ENCODE peak calls at places on chromosome 1, in seven cellular contexts. X is HAP-1, J is endodermal cell, B is tibial nerve, O is SJSA1, I is cardiac muscle cell, H is heart left ventricle. Q is an unnamed sample. For H3K9me3 and H3K36me3, the result is how much of the 10 kb centered on the place peaks cover.

GRCh38 chr1:203328714-203329122 is 22.2 kb downstream of the FMOD start:
- DNase-seq in B (no peak), O (no peak), H (no peak), X (peak), I (no peak), J (peak), Q (no peak)

GRCh38 chr1:119702384-119702783 is 9.3 kb upstream of the PHGDH start:
- DNase-seq in X (no peak), J (no peak), I (peak), H (no peak), O (no peak), B (no peak), Q (peak)

GRCh38 chr1:68338107-68338506 is 105.8 kb upstream of the WLS start:
- DNase-seq in O (no peak), B (no peak), J (no peak), X (no peak), I (no peak), H (no peak), Q (no peak)

GRCh38 chr1:19347538-19348177 is 35.5 kb downstream of the SLC66A1 start:
- DNase-seq in B (no peak), I (no peak), H (no peak), J (no peak), O (no peak), X (no peak), Q (no peak)

GRCh38 chr1:152811050-152811449 is 721 bp upstream of the LCE1B start:
- DNase-seq in I (no peak), B (no peak), O (no peak), H (no peak), X (no peak), J (no peak), Q (no peak)

GRCh38 chr1:28392027-28392652 is 22.6 kb downstream of the PHACTR4 start:
- DNase-seq in J (no peak), I (peak), B (no peak), H (no peak), O (peak), X (no peak), Q (peak)

GRCh38 chr1:192763756-192764155 is 45.1 kb upstream of the RGS2 start:
- DNase-seq in I (peak), J (no peak), B (no peak), X (no peak), O (no peak), H (no peak), Q (no peak)

GRCh38 chr1:162062542-162063015 is 6.9 kb upstream of the NOS1AP start:
- DNase-seq in B (no peak), H (peak), X (no peak), J (no peak), I (peak), O (no peak), Q (peak)

GRCh38 chr1:153217212-153217611 is at the start of gene PRR9:
- DNase-seq in J (no peak), I (peak), O (no peak), H (no peak), B (no peak), X (no peak), Q (no peak)

GRCh38 chr1:232108598-232108997 is 482.0 kb downstream of the DISC1 start:
- DNase-seq in X (no peak), O (no peak), J (no peak), I (no peak), B (no peak), H (no peak), Q (no peak)

GRCh38 chr1:202438393-202439174 is 90.1 kb downstream of the PPP1R12B start:
- DNase-seq in J (no peak), O (no peak), I (no peak), H (no peak), B (no peak), X (no peak), Q (no peak)

GRCh38 chr1:87763498-87763897 is 434.8 kb downstream of the LMO4 start:
- DNase-seq in X (no peak), O (no peak), I (no peak), H (no peak), J (no peak), B (no peak), Q (no peak)

GRCh38 chr1:45304311-45305081 is 22.2 kb upstream of the HPDL start:
- DNase-seq in X (no peak), I (peak), J (no peak), O (no peak), B (no peak), H (peak), Q (no peak)

GRCh38 chr1:168301664-168302320 is 21.1 kb downstream of the TBX19 start:
- DNase-seq in I (peak), X (peak), B (no peak), J (no peak), O (peak), H (no peak), Q (peak)

GRCh38 chr1:167984886-167985489 is 48.1 kb upstream of the MPC2 start:
- DNase-seq in B (no peak), J (no peak), I (no peak), X (no peak), O (no peak), H (no peak), Q (no peak)

GRCh38 chr1:105664495-105664894 is 1392.0 kb upstream of the PRMT6 start:
- DNase-seq in H (no peak), J (no peak), O (no peak), B (no peak), I (no peak), X (no peak), Q (no peak)

GRCh38 chr1:33653226-33653625 is 180.8 kb downstream of the ZSCAN20 start:
- DNase-seq in J (no peak), O (no peak), X (no peak), I (no peak), H (peak), B (no peak), Q (no peak)

GRCh38 chr1:243287652-243288051 is 31.8 kb downstream of the SDCCAG8 start:
- DNase-seq in J (no peak), H (no peak), B (no peak), O (peak), X (no peak), I (peak), Q (peak)

GRCh38 chr1:36528361-36529349 is 45.9 kb upstream of the CSF3R start:
- DNase-seq in B (no peak), J (peak), X (no peak), I (no peak), O (no peak), H (no peak), Q (no peak)

GRCh38 chr1:200890818-200891773 is 3.6 kb upstream of the INAVA start:
- DNase-seq in J (peak), B (no peak), X (no peak), I (peak), H (no peak), O (peak), Q (peak)

GRCh38 chr1:24551910-24552571 is 3.8 kb upstream of the NCMAP start:
- DNase-seq in O (no peak), B (no peak), X (peak), J (peak), I (peak), H (no peak), Q (no peak)

GRCh38 chr1:226109829-226110248 is 47.3 kb downstream of the H3-3A start:
- DNase-seq in B (peak), X (peak), O (peak), I (peak), J (peak), H (peak), Q (peak)

GRCh38 chr1:2606004-2606805 is 19.6 kb downstream of the PRXL2B start:
- DNase-seq in X (no peak), I (no peak), J (peak), O (no peak), B (no peak), H (peak), Q (no peak)

GRCh38 chr1:109876617-109877319 is 33.9 kb upstream of the CSF1 start:
- DNase-seq in O (no peak), X (no peak), I (peak), B (no peak), H (no peak), J (peak), Q (peak)

GRCh38 chr1:14810631-14811325 is 212.3 kb downstream of the KAZN start:
- DNase-seq in I (no peak), H (no peak), J (no peak), X (no peak), B (no peak), O (peak), Q (no peak)

GRCh38 chr1:40958210-40958609 is 21.3 kb upstream of the CTPS1 start:
- DNase-seq in I (no peak), J (no peak), H (no peak), O (no peak), X (no peak), B (no peak), Q (no peak)

GRCh38 chr1:75079535-75080290 is 54.5 kb upstream of the LHX8 start:
- DNase-seq in B (no peak), H (no peak), X (no peak), I (no peak), J (no peak), O (peak), Q (no peak)

GRCh38 chr1:170692866-170693575 is 29.1 kb downstream of the PRRX1 start:
- DNase-seq in B (no peak), I (peak), X (no peak), O (no peak), H (no peak), J (no peak), Q (no peak)

GRCh38 chr1:17892851-17893250 is 137.7 kb downstream of the ACTL8 start:
- DNase-seq in J (peak), H (no peak), O (no peak), I (no peak), X (no peak), B (no peak), Q (no peak)

GRCh38 chr1:52032124-52032784 is 1.4 kb downstream of the KTI12 start:
- DNase-seq in O (peak), I (no peak), B (no peak), X (no peak), J (no peak), H (no peak), Q (no peak)

GRCh38 chr1:152906023-152906565 is 2.3 kb upstream of the IVL start:
- DNase-seq in I (no peak), J (no peak), O (peak), X (no peak), B (no peak), H (no peak), Q (peak)

GRCh38 chr1:63321061-63321787 is 1.1 kb upstream of the FOXD3 start:
- DNase-seq in H (no peak), X (no peak), O (no peak), B (no peak), I (no peak), J (peak), Q (no peak)

GRCh38 chr1:64826991-64827390 is 82.1 kb downstream of the RAVER2 start:
- DNase-seq in O (peak), B (no peak), I (no peak), H (no peak), J (no peak), X (no peak), Q (no peak)

GRCh38 chr1:248702714-248703113 is at the start of gene OR14I1:
- DNase-seq in B (no peak), O (no peak), X (no peak), H (no peak), I (no peak), J (no peak), Q (no peak)
- H3K9me3 ChIP-seq in B (under half), O (under half), X (under half), H (under half), I (under half), J (half or more), Q (under half)

GRCh38 chr1:220370041-220370700 is 97.9 kb upstream of the RAB3GAP2 start:
- DNase-seq in I (peak), H (no peak), X (peak), B (no peak), J (peak), O (no peak), Q (peak)
- H3K4me3 ChIP-seq in I (no peak), H (no peak), X (no peak), B (no peak), J (no peak), O (no peak), Q (no peak)

GRCh38 chr1:223344491-223344890 is 19.5 kb downstream of the SUSD4 start:
- DNase-seq in X (no peak), B (no peak), J (no peak), I (peak), H (no peak), O (no peak), Q (no peak)

GRCh38 chr1:223347583-223347982 is 16.4 kb downstream of the SUSD4 start:
- DNase-seq in J (no peak), H (no peak), O (no peak), X (no peak), B (no peak), I (no peak), Q (no peak)

GRCh38 chr1:223346311-223346710 is 17.7 kb downstream of the SUSD4 start:
- DNase-seq in B (no peak), H (no peak), I (no peak), X (no peak), O (no peak), J (no peak), Q (no peak)

GRCh38 chr1:223343692-223344091 is 20.3 kb downstream of the SUSD4 start:
- DNase-seq in H (peak), I (peak), O (no peak), B (no peak), J (no peak), X (no peak), Q (no peak)

DNA sequence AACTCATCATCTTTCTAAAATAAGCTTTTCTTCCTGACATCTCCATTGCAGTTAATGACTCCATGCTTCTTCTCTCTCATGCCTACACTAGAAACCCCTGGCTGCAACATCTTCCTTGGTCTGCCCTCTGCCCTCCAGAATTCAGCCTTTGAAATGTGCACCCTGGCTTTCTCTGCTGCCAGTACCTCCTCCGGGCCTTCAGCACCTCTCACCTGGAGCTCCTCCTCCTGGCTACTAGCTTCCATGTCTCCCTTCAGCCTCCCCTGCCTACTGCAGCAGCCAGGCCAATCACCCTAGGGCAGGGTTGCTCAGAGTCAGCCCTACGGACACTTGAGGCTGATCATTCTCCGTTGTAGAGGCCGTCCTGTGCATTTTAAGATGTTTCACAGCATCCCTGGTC is 18.3 kb downstream of the SUSD4 start:
- DNase-seq in O (no peak), B (no peak), X (no peak), H (no peak), J (peak), I (no peak), Q (no peak)
- H3K36me3 ChIP-seq in O (under half), B (under half), X (under half), H (under half), J (under half), I (under half), Q (under half)

DNA sequence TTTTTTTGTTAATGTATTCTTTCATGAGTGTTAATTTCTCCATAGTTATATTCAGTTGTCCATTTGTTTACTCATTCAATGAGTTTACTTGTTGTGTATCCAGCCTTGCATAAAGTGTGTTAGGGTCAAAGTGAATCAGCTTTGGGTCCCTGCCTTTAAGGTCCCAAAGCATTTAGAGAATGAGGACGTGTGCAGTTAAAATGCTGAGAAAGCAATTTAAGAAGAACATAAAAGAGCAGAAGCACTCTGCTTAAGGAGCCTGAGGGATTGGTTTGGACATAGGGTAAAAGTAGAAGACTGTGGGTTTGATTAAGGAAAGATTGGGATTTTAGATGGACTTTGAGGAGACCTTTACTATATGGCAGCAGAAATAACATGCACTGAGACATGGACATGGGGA is 3.5 kb downstream of the OR14I1 start:
- DNase-seq in O (no peak), H (no peak), X (no peak), B (no peak), I (no peak), J (no peak), Q (no peak)
- H3K9me3 ChIP-seq in O (under half), H (under half), X (under half), B (under half), I (under half), J (half or more), Q (under half)

DNA sequence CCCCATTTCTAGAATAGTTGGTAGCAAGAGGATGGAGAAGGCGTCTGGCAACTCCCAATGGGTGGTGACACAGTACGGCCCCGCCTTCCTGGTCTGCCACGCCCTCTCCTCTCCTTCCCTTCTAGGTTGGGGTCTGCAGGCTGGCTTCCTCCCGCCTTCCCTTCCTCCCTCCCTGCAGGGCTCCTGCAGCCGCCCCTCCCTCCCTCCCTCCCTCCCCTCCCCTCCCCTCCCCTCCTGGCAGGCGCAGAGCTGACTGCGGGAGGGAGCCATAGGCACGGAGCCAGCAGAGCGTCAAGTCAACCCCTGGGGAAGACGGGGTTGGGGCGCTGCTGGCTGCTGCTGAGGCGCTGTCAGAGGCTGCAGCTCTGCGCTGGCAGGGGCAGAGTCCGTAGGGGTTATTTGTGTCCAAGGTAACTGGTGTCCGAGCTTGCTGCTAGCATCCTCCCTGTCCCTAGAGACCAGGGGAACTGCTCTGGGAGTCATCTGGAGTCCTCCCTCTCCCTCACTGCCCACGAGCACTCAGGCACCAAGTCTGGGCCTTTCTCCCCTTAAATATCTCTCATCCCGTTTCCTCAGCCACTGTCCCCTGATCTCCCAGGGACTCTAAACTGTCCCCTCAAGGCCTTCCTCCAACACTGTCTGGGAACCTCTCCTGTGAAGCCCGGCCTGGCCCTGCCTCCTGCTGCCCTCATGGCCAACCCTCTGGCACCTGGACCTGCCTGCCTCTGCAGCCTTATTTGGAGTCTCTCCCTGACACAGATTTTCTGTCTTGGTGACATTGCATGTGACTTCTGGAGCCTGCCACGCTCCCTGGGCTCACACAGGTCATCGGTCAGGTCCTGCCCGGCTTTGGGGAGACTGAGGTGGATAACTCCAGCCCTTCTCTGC is 57.4 kb upstream of the ACOT11 start:
- DNase-seq in J (peak), O (no peak), H (peak), I (peak), X (no peak), B (no peak), Q (no peak)
- H3K4me3 ChIP-seq in J (no peak), O (no peak), H (no peak), I (no peak), X (no peak), B (no peak), Q (no peak)

GRCh38 chr1:155812878-155813277 is 44.1 kb downstream of the GON4L start:
- DNase-seq in H (no peak), O (no peak), X (no peak), J (no peak), B (no peak), I (no peak), Q (no peak)
- H3K36me3 ChIP-seq in H (under half), O (half or more), X (under half), J (half or more), B (under half), I (under half), Q (half or more)

GRCh38 chr1:116879478-116880133 is 30.1 kb upstream of the PTGFRN start:
- DNase-seq in H (no peak), I (no peak), J (no peak), X (no peak), B (no peak), O (no peak), Q (no peak)
- H3K9me3 ChIP-seq in H (under half), I (under half), J (under half), X (under half), B (under half), O (under half), Q (under half)

DNA sequence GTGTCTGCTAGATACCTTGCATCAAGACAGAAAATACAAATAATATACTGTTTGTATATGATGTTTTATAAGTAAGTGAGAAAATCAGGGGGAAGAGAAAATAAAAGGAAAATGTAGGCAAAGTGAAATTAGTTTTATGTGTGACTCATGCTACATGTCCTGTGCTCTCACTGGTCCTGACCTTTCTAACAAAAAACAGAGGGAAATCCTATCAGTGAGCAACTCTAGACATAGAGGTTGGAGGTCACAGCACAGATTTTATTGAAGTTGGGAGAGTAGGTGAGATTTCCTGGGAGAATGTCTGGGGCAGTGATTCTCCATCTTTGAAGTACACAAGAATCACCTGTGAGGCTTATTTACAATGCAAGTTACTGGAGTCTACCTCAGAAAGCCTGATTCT is 9.5 kb downstream of the SCCPDH start:
- DNase-seq in O (no peak), I (no peak), J (no peak), H (no peak), X (no peak), B (no peak), Q (no peak)
- H3K4me3 ChIP-seq in O (no peak), I (no peak), J (no peak), H (no peak), X (no peak), B (no peak), Q (no peak)

Q was measured in MG63.